ENCODE peak calls at places on chromosomes 3 and 15, in seven cellular contexts. J is foreskin fibroblast; O is NT2/D1; B is activated effector memory CD4-positive, alpha-beta T cell treated with anti-CD3 and anti-CD28 coated beads, Interleukin-2, amount 50 U/mL, for 16 hours; N is neural crest cell; F is amygdala; W is RPMI8226. T is an unnamed sample.

GRCh38 chr3:69391554-69391953 is 5.7 kb upstream of the FRMD4B start:
- DNase-seq in J (no peak), N (no peak), F (no peak), W (no peak), O (no peak), B (no peak), T (no peak)

GRCh38 chr3:63875510-63875909 is 11.8 kb downstream of the ATXN7 start:
- DNase-seq in N (no peak), W (no peak), B (no peak), J (no peak), F (no peak), O (no peak), T (no peak)

GRCh38 chr15:80533934-80534333 is 129.8 kb downstream of the ARNT2 start:
- DNase-seq in N (no peak), W (no peak), J (no peak), B (no peak), F (no peak), O (no peak), T (no peak)

GRCh38 chr3:64109438-64109837 is 86.1 kb upstream of the PSMD6 start:
- DNase-seq in B (no peak), F (peak; percentile 15), J (no peak), O (peak; percentile 75), N (peak; percentile 58), W (no peak), T (no peak)

GRCh38 chr3:6779140-6779539 is 81.8 kb upstream of the GRM7 start:
- DNase-seq in W (peak; percentile 7), O (no peak), J (no peak), B (no peak), N (no peak), F (no peak), T (no peak)

GRCh38 chr3:194584866-194585265 is 48.4 kb downstream of the TMEM44 start:
- DNase-seq in B (no peak), O (no peak), W (no peak), N (no peak), F (no peak), J (peak; percentile 66), T (no peak)

GRCh38 chr15:101314301-101314700 is 19.3 kb upstream of the SNRPA1 start:
- DNase-seq in N (no peak), F (no peak), B (peak; percentile 33), J (no peak), W (no peak), O (no peak), T (no peak)

GRCh38 chr3:14869877-14870563 is 51.3 kb downstream of the FGD5 start:
- DNase-seq in O (no peak), N (no peak), J (no peak), B (peak; percentile 43), F (no peak), W (no peak), T (no peak)

GRCh38 chr3:149559989-149560388 is 85.5 kb downstream of the TM4SF4 start:
- DNase-seq in N (no peak), W (no peak), J (peak; percentile 63), O (no peak), B (no peak), F (no peak), T (no peak)

GRCh38 chr3:133384331-133385027 is 15.4 kb upstream of the BFSP2 start:
- DNase-seq in B (no peak), F (no peak), O (peak; percentile 66), W (peak; percentile 89), N (peak; percentile 63), J (peak; percentile 69), T (peak; percentile 36)

GRCh38 chr3:81716870-81717509 is 44.5 kb downstream of the GBE1 start:
- DNase-seq in O (no peak), W (no peak), F (no peak), B (no peak), J (peak; percentile 57), N (no peak), T (peak; percentile 47)

T was measured in K562.